ENCODE peak calls at places on chromosome 9, in five cellular contexts. One of them, this sample, is unnamed.

GRCh38 chr9:131406567-131407436 is 12.9 kb downstream of the PRRC2B start:
- DNase-seq in stimulated activated CD8-positive, alpha-beta memory T cell treated with anti-CD3 and anti-CD28 coated beads, Interleukin-4, amount 100 ng/mL, for 24 hours: no peak
- DNase-seq in IMR-90: no peak
- DNase-seq in KBM-7: no peak
- DNase-seq in caudate nucleus: no peak
- DNase-seq in this sample: no peak

GRCh38 chr9:135963938-135964337 is 2.8 kb upstream of the UBAC1 start:
- DNase-seq in stimulated activated CD8-positive, alpha-beta memory T cell treated with anti-CD3 and anti-CD28 coated beads, Interleukin-4, amount 100 ng/mL, for 24 hours: no peak
- DNase-seq in KBM-7: no peak
- DNase-seq in caudate nucleus: no peak
- DNase-seq in IMR-90: no peak
- DNase-seq in this sample: no peak

GRCh38 chr9:1267141-1267570 is 217.0 kb downstream of the DMRT2 start:
- DNase-seq in KBM-7: no peak
- DNase-seq in stimulated activated CD8-positive, alpha-beta memory T cell treated with anti-CD3 and anti-CD28 coated beads, Interleukin-4, amount 100 ng/mL, for 24 hours: no peak
- DNase-seq in caudate nucleus: no peak
- DNase-seq in IMR-90: no peak
- DNase-seq in this sample: peak

GRCh38 chr9:27528886-27529315 is 713 bp downstream of the MOB3B start:
- DNase-seq in KBM-7: peak
- DNase-seq in IMR-90: no peak
- DNase-seq in caudate nucleus: no peak
- DNase-seq in stimulated activated CD8-positive, alpha-beta memory T cell treated with anti-CD3 and anti-CD28 coated beads, Interleukin-4, amount 100 ng/mL, for 24 hours: peak
- DNase-seq in this sample: peak

GRCh38 chr9:117184173-117184572 is 230.7 kb downstream of the ASTN2 start:
- DNase-seq in caudate nucleus: no peak
- DNase-seq in IMR-90: no peak
- DNase-seq in KBM-7: no peak
- DNase-seq in stimulated activated CD8-positive, alpha-beta memory T cell treated with anti-CD3 and anti-CD28 coated beads, Interleukin-4, amount 100 ng/mL, for 24 hours: no peak
- DNase-seq in this sample: no peak

GRCh38 chr9:99040911-99041582 is 63.9 kb upstream of the TGFBR1 start:
- DNase-seq in caudate nucleus: no peak
- DNase-seq in IMR-90: peak
- DNase-seq in stimulated activated CD8-positive, alpha-beta memory T cell treated with anti-CD3 and anti-CD28 coated beads, Interleukin-4, amount 100 ng/mL, for 24 hours: no peak
- DNase-seq in KBM-7: peak
- DNase-seq in this sample: peak

GRCh38 chr9:135522137-135522877 is 1.1 kb downstream of the LCN1 start:
- DNase-seq in KBM-7: no peak
- DNase-seq in stimulated activated CD8-positive, alpha-beta memory T cell treated with anti-CD3 and anti-CD28 coated beads, Interleukin-4, amount 100 ng/mL, for 24 hours: no peak
- DNase-seq in caudate nucleus: no peak
- DNase-seq in IMR-90: no peak
- DNase-seq in this sample: no peak

GRCh38 chr9:89422151-89422918 is 75.6 kb downstream of the SEMA4D start:
- DNase-seq in IMR-90: peak
- DNase-seq in caudate nucleus: no peak
- DNase-seq in KBM-7: peak
- DNase-seq in stimulated activated CD8-positive, alpha-beta memory T cell treated with anti-CD3 and anti-CD28 coated beads, Interleukin-4, amount 100 ng/mL, for 24 hours: no peak
- DNase-seq in this sample: peak

GRCh38 chr9:6512085-6512657 is 99.2 kb downstream of the UHRF2 start:
- DNase-seq in IMR-90: peak
- DNase-seq in caudate nucleus: no peak
- DNase-seq in KBM-7: no peak
- DNase-seq in stimulated activated CD8-positive, alpha-beta memory T cell treated with anti-CD3 and anti-CD28 coated beads, Interleukin-4, amount 100 ng/mL, for 24 hours: no peak
- DNase-seq in this sample: no peak

GRCh38 chr9:77648458-77649108 is 461 bp upstream of the GNA14 start:
- DNase-seq in KBM-7: no peak
- DNase-seq in stimulated activated CD8-positive, alpha-beta memory T cell treated with anti-CD3 and anti-CD28 coated beads, Interleukin-4, amount 100 ng/mL, for 24 hours: no peak
- DNase-seq in IMR-90: no peak
- DNase-seq in caudate nucleus: no peak
- DNase-seq in this sample: peak

This sample was measured in NB4.